ENCODE peak calls at places on chromosomes 13 and 19, in ten cellular contexts. V, A, D, I, B, R, T, C, Y and U are unnamed samples.

GRCh38 chr19:575527-576506 is 3.4 kb downstream of the BSG start:
- DNase-seq in T (no peak), C (peak; percentile 52), D (no peak), R (peak; percentile 48), Y (no peak), I (no peak), V (no peak), B (no peak), A (no peak), U (no peak)

GRCh38 chr13:45472171-45472705 is 7.5 kb downstream of the COG3 start:
- DNase-seq in A (no peak), I (no peak), C (no peak), B (no peak), R (peak; percentile 63), D (no peak), T (no peak), Y (no peak), V (no peak), U (no peak)

GRCh38 chr13:111177803-111178389 is 62.8 kb downstream of the ARHGEF7 start:
- DNase-seq in Y (no peak), C (peak; percentile 68), R (peak; percentile 82), D (no peak), B (no peak), A (no peak), V (no peak), T (no peak), I (no peak), U (no peak)

GRCh38 chr19:44530777-44531176 is 1.3 kb upstream of the CEACAM20 start:
- DNase-seq in I (no peak), B (no peak), Y (no peak), C (peak; percentile 55), D (no peak), R (peak; percentile 38), T (no peak), V (no peak), A (no peak), U (no peak)

GRCh38 chr13:110183925-110184324 is 123.0 kb downstream of the COL4A1 start:
- DNase-seq in D (no peak), T (no peak), V (no peak), I (no peak), A (no peak), C (no peak), R (no peak), Y (peak; percentile 57), B (no peak), U (no peak)

GRCh38 chr19:35013047-35013819 is 13.1 kb downstream of the GRAMD1A start:
- DNase-seq in B (peak; percentile 68), T (no peak), R (peak; percentile 70), A (peak; percentile 89), V (peak; percentile 82), I (peak; percentile 53), D (peak; percentile 80), C (peak; percentile 79), Y (peak; percentile 93), U (peak; percentile 85)

GRCh38 chr19:16441661-16442071 is 30.1 kb downstream of the EPS15L1 start:
- DNase-seq in T (peak; percentile 38), A (peak; percentile 62), I (no peak), V (peak; percentile 83), Y (peak; percentile 49), C (no peak), B (no peak), D (no peak), R (peak; percentile 31), U (no peak)

GRCh38 chr13:74464656-74465055 is 330.5 kb upstream of the KLF12 start:
- DNase-seq in A (no peak), Y (no peak), D (no peak), T (peak; percentile 73), I (no peak), R (no peak), V (no peak), B (no peak), C (no peak), U (no peak)

GRCh38 chr13:28659611-28659970 is 661 bp downstream of the POMP start:
- DNase-seq in T (no peak), B (no peak), V (no peak), R (peak; percentile 84), C (peak; percentile 74), A (peak; percentile 27), I (no peak), D (no peak), Y (no peak), U (no peak)

GRCh38 chr13:51793570-51794273 is 10.2 kb downstream of the DHRS12 start:
- DNase-seq in A (peak; percentile 81), R (peak; percentile 95), D (no peak), V (peak; percentile 70), C (peak; percentile 79), T (no peak), I (no peak), Y (no peak), B (no peak), U (no peak)

GRCh38 chr13:72127031-72127430 is 260.0 kb upstream of the DACH1 start:
- DNase-seq in R (no peak), C (no peak), T (no peak), D (no peak), V (no peak), A (no peak), Y (no peak), B (no peak), I (no peak), U (no peak)

GRCh38 chr19:7533925-7534480 is 1.5 kb upstream of the PNPLA6 start:
- DNase-seq in A (peak; percentile 91), R (peak; percentile 93), T (peak; percentile 84), Y (peak; percentile 94), B (peak; percentile 87), I (peak; percentile 60), D (peak; percentile 86), V (peak; percentile 94), C (peak; percentile 90), U (peak; percentile 89)

GRCh38 chr19:9917322-9917721 is 19.0 kb downstream of the OLFM2 start:
- DNase-seq in R (peak; percentile 61), T (no peak), C (peak; percentile 47), V (peak; percentile 69), Y (peak; percentile 83), B (no peak), D (no peak), I (no peak), A (peak; percentile 33), U (no peak)

GRCh38 chr13:79995334-79995733 is 345.6 kb downstream of the SPRY2 start:
- DNase-seq in R (peak; percentile 92), T (no peak), A (no peak), C (peak; percentile 61), Y (no peak), D (no peak), B (no peak), V (no peak), I (no peak), U (no peak)

GRCh38 chr13:21823416-21823815 is 152.5 kb downstream of the FGF9 start:
- DNase-seq in D (no peak), C (no peak), I (no peak), V (no peak), R (no peak), B (no peak), A (no peak), T (no peak), Y (no peak), U (no peak)

GRCh38 chr13:99203601-99204579 is 3.2 kb downstream of the UBAC2 start:
- DNase-seq in R (no peak), V (peak; percentile 65), C (no peak), D (no peak), Y (no peak), B (no peak), T (no peak), A (no peak), I (no peak), U (no peak)

GRCh38 chr13:29156136-29156535 is 336.0 kb downstream of the MTUS2 start:
- DNase-seq in R (no peak), Y (no peak), D (no peak), C (no peak), I (no peak), T (no peak), B (no peak), A (no peak), V (no peak), U (no peak)

GRCh38 chr13:79281335-79281734 is 124.7 kb downstream of the RBM26 start:
- DNase-seq in A (no peak), B (no peak), V (no peak), R (no peak), T (peak; percentile 62), I (no peak), Y (no peak), C (no peak), D (no peak), U (no peak)

GRCh38 chr19:8654591-8655339 is 24.3 kb downstream of the NFILZ start:
- DNase-seq in Y (peak; percentile 56), I (no peak), C (peak; percentile 49), T (peak; percentile 19), D (peak; percentile 62), B (peak; percentile 27), R (peak; percentile 29), V (peak; percentile 79), A (peak; percentile 81), U (peak; percentile 75)

GRCh38 chr19:45500918-45501729 is 2.9 kb downstream of the PPM1N start:
- DNase-seq in A (no peak), C (no peak), T (no peak), B (no peak), I (no peak), D (no peak), R (no peak), V (no peak), Y (no peak), U (no peak)

GRCh38 chr19:8423821-8424223 is 10.7 kb downstream of the MARCHF2 start:
- DNase-seq in Y (no peak), T (no peak), V (peak; percentile 39), B (peak; percentile 98), R (peak; percentile 98), C (peak; percentile 99), I (no peak), D (peak; percentile 93), A (no peak), U (peak; percentile 96)